ENCODE peak calls at places on chromosomes 13 and 19, in nine cellular contexts. Z is ovary, P is IMR-90, N is A549, E is GM12891, U is lower leg skin, S is transverse colon, O is body of pancreas, G is K562. F is an unnamed sample.
A peak's percentile ranks its signal among the peaks of the same experiment; 100 is the strongest.

GRCh38 chr19:1154731-1155351 is 19.2 kb downstream of the SBNO2 start:
- DNase-seq in E (no peak), N (peak; percentile 58), P (peak; percentile 86), Z (peak; percentile 83), O (peak; percentile 58), U (peak; percentile 98), G (no peak), S (peak; percentile 89), F (peak; percentile 94)

GRCh38 chr19:45883881-45884681 is 1.9 kb downstream of the IRF2BP1 start:
- DNase-seq in Z (peak; percentile 50), U (no peak), N (no peak), S (no peak), E (no peak), P (no peak), G (no peak), O (peak; percentile 44), F (peak; percentile 38)

GRCh38 chr19:35882074-35882832 is 13.9 kb downstream of the APLP1 start:
- DNase-seq in P (peak; percentile 81), S (no peak), O (peak; percentile 51), U (no peak), G (peak; percentile 68), N (peak; percentile 91), E (no peak), Z (no peak), F (no peak)

GRCh38 chr13:87295636-87296035 is 375.5 kb upstream of the SLITRK5 start:
- DNase-seq in S (no peak), P (no peak), U (no peak), N (no peak), O (no peak), E (no peak), Z (no peak), G (no peak), F (no peak)

GRCh38 chr19:1491114-1491848 is at the start of gene REEP6:
- DNase-seq in P (no peak), E (no peak), O (peak; percentile 30), U (no peak), S (no peak), Z (peak; percentile 59), G (no peak), N (no peak), F (no peak)

GRCh38 chr13:43405457-43405856 is 381.3 kb downstream of the ENOX1 start:
- DNase-seq in P (peak; percentile 74), U (no peak), S (no peak), N (no peak), E (no peak), G (no peak), O (no peak), Z (no peak), F (no peak)

GRCh38 chr19:9406798-9407352 is 28.5 kb downstream of the ZNF266 start:
- DNase-seq in Z (peak; percentile 86), G (peak; percentile 78), E (peak; percentile 58), S (peak; percentile 26), N (peak; percentile 33), O (peak; percentile 76), P (peak; percentile 92), U (no peak), F (peak; percentile 84)

GRCh38 chr13:102227696-102228095 is 174.2 kb downstream of the FGF14 start:
- DNase-seq in S (no peak), E (no peak), U (no peak), N (no peak), O (no peak), Z (no peak), P (no peak), G (no peak), F (no peak)

GRCh38 chr13:19150712-19151228 is 30.9 kb downstream of the TUBA3C start:
- DNase-seq in N (no peak), Z (no peak), E (no peak), S (no peak), P (no peak), U (no peak), G (no peak), O (no peak), F (peak; percentile 25)

GRCh38 chr19:1752757-1753728 is at the start of gene ONECUT3:
- DNase-seq in P (no peak), Z (no peak), S (no peak), E (no peak), U (no peak), O (no peak), N (no peak), G (no peak), F (no peak)

GRCh38 chr13:103436057-103436654 is 369.9 kb upstream of the SLC10A2 start:
- DNase-seq in N (no peak), O (no peak), S (no peak), U (no peak), G (no peak), Z (no peak), P (no peak), E (no peak), F (no peak)

GRCh38 chr13:103430368-103430767 is 364.2 kb upstream of the SLC10A2 start:
- DNase-seq in O (no peak), U (no peak), Z (no peak), P (no peak), E (no peak), S (no peak), G (no peak), N (no peak), F (no peak)

GRCh38 chr13:103431880-103432279 is 365.7 kb upstream of the SLC10A2 start:
- DNase-seq in S (no peak), P (no peak), N (no peak), Z (no peak), U (no peak), E (no peak), O (no peak), G (no peak), F (no peak)
- TF ChIP-seq POLR2A in S (no peak), P (no peak), N (no peak), Z (no peak), U (no peak), E (no peak), O (no peak), G (no peak), F (no peak)

DNA sequence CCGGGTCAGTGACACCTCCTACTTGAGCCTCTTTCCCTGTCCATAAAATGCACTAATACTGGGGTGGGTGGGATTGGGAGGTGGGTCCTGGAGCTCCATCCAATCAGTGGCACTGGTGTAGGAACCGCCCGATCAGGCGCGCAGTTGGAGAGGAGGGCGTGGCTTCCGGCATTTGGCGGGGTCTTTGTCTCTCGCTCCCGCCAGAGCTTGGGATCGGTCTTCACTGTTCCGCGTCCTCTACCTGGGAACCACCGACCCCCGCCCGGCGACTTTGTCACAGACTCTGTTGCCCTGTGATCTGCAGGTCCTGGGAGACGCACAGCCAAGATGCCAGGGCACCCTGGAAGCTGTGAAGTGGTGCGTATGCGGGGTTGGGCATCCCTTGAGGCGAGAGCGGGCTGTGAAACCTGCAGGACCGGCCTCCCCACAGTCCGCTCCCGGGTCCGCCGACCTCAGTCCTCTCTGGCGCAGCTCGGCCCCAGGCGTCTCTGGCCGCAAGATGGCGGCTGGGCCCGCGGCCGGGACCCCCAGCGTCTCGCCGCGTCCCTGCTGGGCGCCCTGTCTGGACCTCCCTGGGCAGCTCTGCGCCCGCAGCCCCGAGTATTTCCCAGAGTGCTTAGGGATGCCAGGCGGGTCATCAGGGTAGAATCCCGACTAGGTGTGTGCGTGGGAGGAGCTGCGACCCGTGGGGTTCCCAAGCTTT is 41.6 kb upstream of the ZNF730 start:
- DNase-seq in Z (peak; percentile 69), O (peak; percentile 46), S (peak; percentile 19), E (peak; percentile 55), N (no peak), P (peak; percentile 72), G (peak; percentile 69), U (peak; percentile 85), F (peak; percentile 75)
- TF ChIP-seq POLR2A in Z (no peak), O (no peak), S (no peak), E (peak; percentile 36), N (no peak), P (peak; percentile 2), G (no peak), U (no peak), F (no peak)

GRCh38 chr19:41869374-41869955 is 7.6 kb upstream of the CD79A start:
- DNase-seq in E (no peak), P (no peak), O (no peak), S (no peak), U (no peak), G (no peak), Z (no peak), N (no peak), F (no peak)

GRCh38 chr19:41871573-41872383 is 5.3 kb upstream of the CD79A start:
- DNase-seq in U (no peak), N (no peak), S (peak; percentile 78), E (peak; percentile 75), O (no peak), Z (no peak), P (no peak), G (peak; percentile 38), F (peak; percentile 53)

GRCh38 chr19:41868989-41869300 is 8.1 kb upstream of the CD79A start:
- DNase-seq in Z (no peak), O (no peak), G (no peak), U (no peak), P (no peak), N (no peak), E (no peak), S (no peak), F (no peak)

GRCh38 chr19:41872384-41872774 is 4.7 kb upstream of the CD79A start:
- DNase-seq in S (no peak), O (no peak), G (peak; percentile 39), N (no peak), Z (no peak), U (no peak), E (no peak), P (no peak), F (no peak)

DNA sequence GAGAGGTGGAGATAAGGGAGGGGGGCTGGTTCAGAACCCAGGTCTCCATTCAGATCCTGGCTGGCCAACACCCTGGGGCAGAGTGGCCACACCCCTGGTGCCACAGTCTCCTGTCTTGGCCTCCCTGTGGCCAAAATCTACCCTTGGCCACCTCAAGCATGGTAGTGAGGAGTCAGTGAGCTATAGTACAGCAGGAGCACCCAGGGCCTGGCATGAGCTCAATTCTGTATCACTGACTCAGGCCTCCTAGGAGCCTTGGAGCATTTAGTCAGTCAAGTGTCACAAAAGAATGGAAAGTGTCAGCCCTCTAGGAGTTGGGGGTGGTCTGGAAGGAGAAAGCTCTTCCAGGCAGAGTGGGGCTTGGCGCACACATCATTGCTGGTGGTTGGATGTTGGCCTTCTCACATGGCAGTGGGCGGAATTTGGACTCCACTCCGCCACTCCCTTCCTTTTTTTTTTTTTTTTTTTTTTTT is 6.6 kb upstream of the CD79A start:
- DNase-seq in P (peak; percentile 61), O (no peak), N (no peak), U (no peak), S (no peak), E (no peak), Z (no peak), G (no peak), F (no peak)
- TF ChIP-seq POLR2A in P (no peak), O (no peak), N (no peak), U (no peak), S (no peak), E (peak; percentile 40), Z (no peak), G (peak; percentile 64), F (no peak)

DNA sequence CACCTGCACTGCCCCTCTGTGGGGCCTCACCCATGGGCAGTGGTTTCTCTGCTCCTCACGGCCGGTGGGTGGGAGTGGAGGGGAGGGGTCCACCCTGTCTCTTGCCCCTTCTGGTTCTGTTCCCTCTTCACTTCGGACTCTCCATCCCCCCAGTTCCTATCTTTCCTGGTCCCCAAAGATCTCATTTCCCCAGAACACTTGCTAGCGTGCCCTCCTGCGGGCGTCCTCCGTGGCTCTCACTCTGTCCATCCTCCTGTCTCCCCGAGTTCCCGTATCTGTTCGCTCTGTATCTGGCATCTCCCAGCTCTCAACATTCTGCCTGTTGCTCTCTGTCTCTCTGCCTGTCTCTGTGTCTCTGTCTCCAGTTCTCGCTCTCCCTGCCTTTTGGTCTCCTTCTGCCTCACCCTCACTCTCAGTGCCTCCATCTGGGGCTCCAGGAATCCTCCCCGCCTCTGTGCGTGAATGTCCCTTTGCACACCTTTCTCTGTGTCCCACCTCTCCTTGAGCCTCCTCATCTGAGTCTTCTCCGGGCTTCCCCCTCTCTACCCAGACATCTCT is 363 bp downstream of the SPIB start:
- DNase-seq in O (no peak), N (no peak), G (no peak), U (no peak), P (no peak), S (no peak), E (no peak), Z (no peak), F (no peak)
- TF ChIP-seq POLR2A in O (no peak), N (no peak), G (no peak), U (no peak), P (no peak), S (no peak), E (no peak), Z (no peak), F (no peak)